ENCODE peak calls at places on chromosomes 7 and 10, in ten cellular contexts. G is anterior cingulate cortex; I is activated T-helper 1 cell treated with Interleukin-2 at 50 U/mL for 16 hours; Y is NCI-H2171 treated with DMSO at 0.1 percent for 48 hours; K is GM03348; C is fibroblast of mammary gland; X is effector memory CD8-positive, alpha-beta T cell; O is thoracic aorta; W is OCI-M1; E is activated CD4-positive, alpha-beta T cell treated with anti-CD3 and anti-CD28 coated beads, Interleukin-2, amount 10 ng/mL, durations not matched to agents 7 days and 5 days. S is an unnamed sample.
A peak's percentile ranks its signal among the peaks of the same experiment; 100 is the strongest.

GRCh38 chr10:97165499-97165898 is 20.3 kb downstream of the SLIT1 start:
- DNase-seq in X (no peak), W (no peak), C (no peak), G (no peak), K (no peak), Y (no peak), E (no peak), I (no peak), O (no peak), S (no peak)

GRCh38 chr10:14080795-14081194 is 249.9 kb downstream of the FRMD4A start:
- DNase-seq in W (no peak), G (no peak), I (no peak), K (no peak), X (no peak), O (no peak), E (no peak), Y (no peak), C (no peak), S (no peak)

GRCh38 chr7:84589012-84589411 is 394.4 kb upstream of the SEMA3A start:
- DNase-seq in X (no peak), I (no peak), K (no peak), W (no peak), Y (peak; percentile 77), C (no peak), O (no peak), G (no peak), E (no peak), S (no peak)

GRCh38 chr10:110918633-110919348 is at the start of gene BBIP1:
- DNase-seq in W (peak; percentile 100), C (peak; percentile 100), G (peak; percentile 57), Y (peak; percentile 98), X (peak; percentile 80), I (peak; percentile 77), O (peak; percentile 98), K (peak; percentile 96), E (no peak), S (peak; percentile 100)

GRCh38 chr7:44853391-44853790 is 5.5 kb upstream of the H2AZ2 start:
- DNase-seq in E (peak; percentile 10), X (no peak), C (no peak), W (no peak), Y (no peak), I (no peak), G (no peak), O (no peak), K (no peak), S (no peak)

GRCh38 chr7:151383638-151384351 is 26.0 kb downstream of the WDR86 start:
- DNase-seq in E (no peak), X (no peak), G (no peak), Y (no peak), C (no peak), K (no peak), O (no peak), I (no peak), W (no peak), S (no peak)

GRCh38 chr10:78931333-78932083 is 137.3 kb upstream of the ZMIZ1 start:
- DNase-seq in K (peak; percentile 93), Y (no peak), C (peak; percentile 93), W (no peak), I (no peak), E (no peak), G (no peak), X (no peak), O (no peak), S (no peak)

GRCh38 chr7:24241216-24241615 is 42.8 kb upstream of the NPY start:
- DNase-seq in K (no peak), X (no peak), O (no peak), E (no peak), G (no peak), I (no peak), W (no peak), Y (no peak), C (no peak), S (no peak)

GRCh38 chr10:112687647-112688046 is 240.6 kb downstream of the VTI1A start:
- DNase-seq in O (no peak), X (no peak), I (no peak), K (peak; percentile 66), E (no peak), Y (no peak), C (peak; percentile 84), W (no peak), G (no peak), S (no peak)

GRCh38 chr10:17652585-17652984 is 8.6 kb downstream of the STAM start:
- DNase-seq in I (no peak), C (peak; percentile 34), Y (no peak), X (no peak), G (no peak), E (no peak), W (no peak), K (peak; percentile 14), O (no peak), S (no peak)

GRCh38 chr7:28853150-28853549 is 105.0 kb downstream of the TRIL start:
- DNase-seq in C (no peak), I (no peak), X (no peak), K (no peak), W (peak; percentile 44), G (no peak), E (no peak), Y (no peak), O (no peak), S (no peak)

GRCh38 chr10:96238889-96239624 is 32.3 kb downstream of the BLNK start:
- DNase-seq in E (no peak), O (no peak), C (no peak), W (no peak), K (no peak), I (no peak), Y (no peak), G (no peak), X (no peak), S (no peak)

GRCh38 chr7:139051655-139052054 is 15.8 kb upstream of the ZC3HAV1L start:
- DNase-seq in Y (no peak), W (no peak), K (no peak), C (no peak), I (no peak), G (no peak), E (no peak), O (no peak), X (no peak), S (no peak)

GRCh38 chr10:1130995-1131790 is 75.0 kb downstream of the WDR37 start:
- DNase-seq in C (no peak), E (no peak), I (no peak), G (no peak), K (no peak), X (no peak), Y (peak; percentile 19), W (no peak), O (no peak), S (no peak)

GRCh38 chr10:61903991-61904350 is 2.5 kb downstream of the ARID5B start:
- DNase-seq in G (no peak), X (no peak), C (peak; percentile 34), O (no peak), Y (peak; percentile 77), I (no peak), E (no peak), W (no peak), K (no peak), S (no peak)

GRCh38 chr7:40822861-40823260 is 688.1 kb downstream of the SUGCT start:
- DNase-seq in Y (no peak), X (no peak), O (no peak), K (no peak), G (no peak), C (no peak), I (no peak), E (no peak), W (no peak), S (no peak)

GRCh38 chr10:95601116-95601719 is 40.0 kb upstream of the SORBS1 start:
- DNase-seq in C (peak; percentile 86), G (no peak), O (peak; percentile 62), W (peak; percentile 94), K (peak; percentile 87), E (peak; percentile 53), Y (peak; percentile 73), X (peak; percentile 19), I (peak; percentile 2), S (peak; percentile 50)

GRCh38 chr10:132899751-132900065 is 42.7 kb downstream of the CFAP46 start:
- DNase-seq in O (no peak), X (no peak), I (no peak), K (no peak), W (no peak), E (no peak), G (no peak), C (no peak), Y (no peak), S (no peak)

GRCh38 chr7:875476-876076 is 778 bp upstream of the GET4 start:
- DNase-seq in I (no peak), Y (no peak), C (no peak), K (no peak), E (no peak), O (no peak), W (peak; percentile 13), X (no peak), G (no peak), S (no peak)

GRCh38 chr10:111037868-111038267 is 39.0 kb upstream of the ADRA2A start:
- DNase-seq in O (no peak), G (no peak), K (no peak), C (peak; percentile 13), X (no peak), Y (no peak), W (peak; percentile 18), I (no peak), E (no peak), S (no peak)

GRCh38 chr7:25256424-25256823 is 28.1 kb upstream of the NPVF start:
- DNase-seq in I (no peak), C (no peak), X (no peak), K (no peak), Y (peak; percentile 84), E (no peak), G (no peak), O (no peak), W (no peak), S (no peak)

GRCh38 chr7:70285854-70286253 is 687.6 kb downstream of the AUTS2 start:
- DNase-seq in C (no peak), Y (no peak), K (no peak), X (no peak), O (no peak), W (no peak), E (no peak), I (no peak), G (no peak), S (no peak)

GRCh38 chr10:110425684-110426293 is 71.9 kb upstream of the DUSP5 start:
- DNase-seq in G (no peak), I (no peak), C (peak; percentile 100), Y (no peak), W (peak; percentile 73), K (peak; percentile 79), O (no peak), X (no peak), E (peak; percentile 41), S (no peak)

GRCh38 chr7:155844019-155844453 is 31.8 kb upstream of the SHH start:
- DNase-seq in C (no peak), O (no peak), X (no peak), W (no peak), I (no peak), K (no peak), Y (no peak), E (no peak), G (no peak), S (no peak)

GRCh38 chr7:95213809-95214492 is 110.4 kb downstream of the PON1 start:
- DNase-seq in X (no peak), E (no peak), Y (no peak), K (peak; percentile 30), I (no peak), O (peak; percentile 64), W (no peak), G (peak; percentile 10), C (peak; percentile 99), S (no peak)

GRCh38 chr7:55409474-55410225 is 44.5 kb downstream of the LANCL2 start:
- DNase-seq in O (no peak), E (no peak), K (no peak), Y (peak; percentile 81), W (peak; percentile 61), I (no peak), G (no peak), X (no peak), C (no peak), S (no peak)

GRCh38 chr10:108184129-108184528 is 1019.6 kb upstream of the SORCS1 start:
- DNase-seq in E (no peak), W (no peak), I (no peak), O (no peak), C (no peak), Y (no peak), X (no peak), K (no peak), G (no peak), S (no peak)

GRCh38 chr7:51033722-51034530 is 251.2 kb upstream of the GRB10 start:
- DNase-seq in K (no peak), X (no peak), E (no peak), C (no peak), I (no peak), G (no peak), Y (no peak), W (no peak), O (no peak), S (peak; percentile 7)